ENCODE peak calls at places on chromosomes 7 and 10, in four cellular contexts. Z is Caki2; V is activated T-cell treated with anti-CD3 and anti-CD28 coated beads for 1 hour; E is activated T-helper 1 cell treated with anti-CD3 and anti-CD28 coated beads, Interleukin-12 subunit alpha, Interleukin-12 subunit beta, Interleukin-2, Interleukin-4 antibody, amounts not matched to agents 30 ng/mL and 10 ng/mL and 1 ng/mL, durations not matched to agents 14 hours and 24 hours and 36 hours. A is an unnamed sample.
A peak's percentile ranks its signal among the peaks of the same experiment; 100 is the strongest.

GRCh38 chr7:91344911-91345310 is 80.7 kb downstream of the FZD1 start:
- DNase-seq in E (no peak), V (no peak), Z (peak; percentile 42), A (no peak)

GRCh38 chr7:125492521-125492920 is 562.9 kb upstream of the POT1 start:
- DNase-seq in E (no peak), V (no peak), Z (no peak), A (no peak)

GRCh38 chr7:140005754-140006503 is 56.8 kb downstream of the PARP12 start:
- DNase-seq in Z (no peak), E (no peak), V (no peak), A (no peak)

GRCh38 chr10:6840093-6840763 is 260.2 kb upstream of the PRKCQ start:
- DNase-seq in V (no peak), Z (no peak), E (no peak), A (no peak)

GRCh38 chr7:108813247-108814014 is 243.8 kb downstream of the DNAJB9 start:
- DNase-seq in V (no peak), E (no peak), Z (no peak), A (no peak)

GRCh38 chr10:96642973-96643372 is 56.2 kb upstream of the TM9SF3 start:
- DNase-seq in Z (no peak), E (peak; percentile 28), V (peak; percentile 25), A (no peak)

GRCh38 chr10:86752311-86752710 is 4.1 kb upstream of the BMPR1A start:
- DNase-seq in E (no peak), Z (no peak), V (no peak), A (no peak)

GRCh38 chr10:26430641-26431163 is 7.4 kb upstream of the APBB1IP start:
- DNase-seq in V (no peak), Z (peak; percentile 30), E (peak; percentile 43), A (no peak)

GRCh38 chr7:112422842-112423496 is 27.3 kb upstream of the IFRD1 start:
- DNase-seq in E (no peak), V (no peak), Z (peak; percentile 67), A (peak; percentile 89)

GRCh38 chr7:293681-294439 is 3.9 kb downstream of the FOXL3 start:
- DNase-seq in E (no peak), V (no peak), Z (no peak), A (no peak)

GRCh38 chr7:134737561-134738353 is 41.7 kb upstream of the CALD1 start:
- DNase-seq in E (peak; percentile 5), Z (no peak), V (no peak), A (peak; percentile 72)

GRCh38 chr7:7159063-7159645 is 23.2 kb upstream of the C1GALT1 start:
- DNase-seq in E (no peak), V (no peak), Z (no peak), A (no peak)

GRCh38 chr10:104254493-104255243 is at the start of gene GSTO1:
- DNase-seq in V (peak; percentile 30), Z (peak; percentile 63), E (peak; percentile 39), A (peak; percentile 91)